ENCODE peak calls at places on chromosome 15, in five cellular contexts. G is WERI-Rb-1; E is CD4-positive, alpha-beta T cell; I is GM23248; L is activated CD4-positive, CD25-positive, alpha-beta regulatory T cell. R is an unnamed sample.

GRCh38 chr15:77739591-77740378 is 107.1 kb upstream of the LINGO1 start:
- DNase-seq in I (no peak), G (no peak), E (no peak), L (no peak), R (no peak)

GRCh38 chr15:76972420-76973361 is 22.2 kb upstream of the PSTPIP1 start:
- DNase-seq in G (no peak), I (peak), E (no peak), L (no peak), R (no peak)

GRCh38 chr15:35479423-35479822 is 66.5 kb downstream of the DPH6 start:
- DNase-seq in I (no peak), G (no peak), L (no peak), E (no peak), R (no peak)

GRCh38 chr15:79283252-79284048 is 928 bp downstream of the ANKRD34C start:
- DNase-seq in G (no peak), I (peak), L (peak), E (peak), R (no peak)

GRCh38 chr15:78617131-78617915 is 3.5 kb downstream of the CHRNA3 start:
- DNase-seq in L (no peak), G (no peak), I (no peak), E (no peak), R (no peak)

GRCh38 chr15:76060098-76060989 is 559 bp downstream of the TMEM266 start:
- DNase-seq in L (no peak), I (no peak), G (no peak), E (no peak), R (no peak)

GRCh38 chr15:85500729-85501128 is 120.3 kb downstream of the AKAP13 start:
- DNase-seq in G (peak), I (no peak), E (no peak), L (no peak), R (no peak)

GRCh38 chr15:80588801-80589200 is 106.3 kb upstream of the ABHD17C start:
- DNase-seq in G (no peak), E (no peak), I (peak), L (no peak), R (no peak)

GRCh38 chr15:96020133-96020532 is 310.4 kb upstream of the NR2F2 start:
- DNase-seq in L (no peak), G (no peak), E (no peak), I (no peak), R (no peak)

GRCh38 chr15:60763668-60764067 is 284.7 kb upstream of the ICE2 start:
- DNase-seq in E (no peak), G (no peak), I (no peak), L (no peak), R (no peak)

GRCh38 chr15:98635848-98636247 is 12.5 kb upstream of the IGF1R start:
- DNase-seq in L (no peak), I (no peak), E (no peak), G (no peak), R (no peak)

GRCh38 chr15:60184579-60184978 is 180.5 kb downstream of the FOXB1 start:
- DNase-seq in I (peak), L (no peak), G (no peak), E (no peak), R (no peak)

GRCh38 chr15:59688383-59688887 is 685 bp downstream of the BNIP2 start:
- DNase-seq in G (no peak), I (peak), E (no peak), L (no peak), R (no peak)

GRCh38 chr15:48395532-48396011 is 64.3 kb downstream of the DUT start:
- DNase-seq in E (no peak), G (no peak), I (peak), L (no peak), R (no peak)

GRCh38 chr15:49438970-49439631 is 16.1 kb downstream of the FGF7 start:
- DNase-seq in L (no peak), E (no peak), G (no peak), I (no peak), R (no peak)

GRCh38 chr15:52745326-52746161 is 44.6 kb downstream of the ONECUT1 start:
- DNase-seq in G (no peak), I (no peak), L (no peak), E (no peak), R (no peak)

GRCh38 chr15:58014470-58014869 is 51.0 kb downstream of the ALDH1A2 start:
- DNase-seq in I (no peak), E (no peak), G (no peak), L (no peak), R (no peak)

GRCh38 chr15:40245666-40246065 is 6.8 kb downstream of the PAK6 start:
- DNase-seq in G (peak), E (no peak), I (no peak), L (no peak), R (no peak)

GRCh38 chr15:90336705-90337141 is 15.4 kb upstream of the ZNF774 start:
- DNase-seq in G (no peak), L (no peak), I (peak), E (no peak), R (no peak)

GRCh38 chr15:64813075-64813474 is 12.4 kb downstream of the PIF1 start:
- DNase-seq in L (no peak), G (no peak), I (peak), E (no peak), R (no peak)

GRCh38 chr15:73127302-73127936 is 75.2 kb downstream of the NEO1 start:
- DNase-seq in G (peak), I (peak), L (no peak), E (no peak), R (no peak)

GRCh38 chr15:79083154-79083553 is 7.4 kb downstream of the RASGRF1 start:
- DNase-seq in I (no peak), E (no peak), L (no peak), G (no peak), R (no peak)

GRCh38 chr15:69163124-69163669 is 2.8 kb downstream of the GLCE start:
- DNase-seq in G (no peak), E (no peak), I (no peak), L (no peak), R (no peak)

GRCh38 chr15:87287156-87287555 is 969.4 kb downstream of the NTRK3 start:
- DNase-seq in L (no peak), E (no peak), G (no peak), I (peak), R (no peak)

GRCh38 chr15:84949845-84950569 is 31.6 kb upstream of the PDE8A start:
- DNase-seq in G (no peak), L (no peak), I (peak), E (no peak), R (no peak)

R was measured in activated T-helper 1 cell treated with anti-CD3 and anti-CD28 coated beads, Interleukin-2, amount 50 U/mL, for 16 hours.